ENCODE peak calls at places on chromosomes 1 and 21, in four cellular contexts. M is fibroblast of villous mesenchyme, U is body of pancreas, H is skeletal muscle cell. N is an unnamed sample.

GRCh38 chr1:37478451-37478871 is 4.1 kb downstream of the ZC3H12A start:
- DNase-seq in M (no peak), U (peak; percentile 21), H (no peak), N (peak; percentile 70)

GRCh38 chr1:93567255-93567918 is 114.2 kb downstream of the BCAR3 start:
- DNase-seq in M (peak; percentile 96), U (no peak), H (peak; percentile 69), N (peak; percentile 76)

GRCh38 chr1:147494998-147495580 is 46.2 kb upstream of the BCL9 start:
- DNase-seq in M (peak; percentile 79), U (peak; percentile 76), H (peak; percentile 36), N (peak; percentile 75)

GRCh38 chr1:191671236-191671635 is 487.0 kb upstream of the RGS18 start:
- DNase-seq in M (no peak), U (no peak), H (peak; percentile 29), N (no peak)

GRCh38 chr1:204927673-204928641 is 57.3 kb downstream of the NFASC start:
- DNase-seq in M (no peak), U (no peak), H (no peak), N (no peak)

GRCh38 chr1:197222025-197222685 is 45.9 kb upstream of the CRB1 start:
- DNase-seq in M (no peak), U (peak; percentile 32), H (no peak), N (no peak)

GRCh38 chr1:43994794-43995790 is 3.7 kb downstream of the CCDC24 start:
- DNase-seq in M (peak; percentile 30), U (no peak), H (no peak), N (peak; percentile 22)

GRCh38 chr1:92749024-92749634 is 35.8 kb downstream of the EVI5 start:
- DNase-seq in M (peak; percentile 75), U (peak; percentile 56), H (peak; percentile 14), N (peak; percentile 78)

GRCh38 chr21:40445349-40445921 is 401.5 kb downstream of the DSCAM start:
- DNase-seq in M (no peak), U (no peak), H (no peak), N (no peak)

GRCh38 chr1:160217466-160218165 is 12.4 kb downstream of the PEA15 start:
- DNase-seq in M (no peak), U (peak; percentile 40), H (no peak), N (peak; percentile 19)

GRCh38 chr1:60866251-60866650 is 216.1 kb upstream of the NFIA start:
- DNase-seq in M (no peak), U (no peak), H (no peak), N (no peak)

GRCh38 chr21:38930838-38931237 is 125.1 kb downstream of the ETS2 start:
- DNase-seq in M (peak; percentile 94), U (no peak), H (peak; percentile 62), N (peak; percentile 72)

GRCh38 chr1:67935560-67935959 is 102.3 kb upstream of the GNG12 start:
- DNase-seq in M (no peak), U (no peak), H (no peak), N (no peak)

GRCh38 chr1:208335386-208335785 is 91.2 kb upstream of the PLXNA2 start:
- DNase-seq in M (no peak), U (no peak), H (no peak), N (no peak)

GRCh38 chr1:246383791-246384190 is 123.3 kb downstream of the SMYD3 start:
- DNase-seq in M (no peak), U (no peak), H (no peak), N (no peak)

GRCh38 chr1:11521605-11522399 is 42.8 kb downstream of the DISP3 start:
- DNase-seq in M (no peak), U (no peak), H (no peak), N (no peak)

GRCh38 chr1:41482001-41482765 is 2.3 kb downstream of the EDN2 start:
- DNase-seq in M (no peak), U (peak; percentile 94), H (no peak), N (no peak)

GRCh38 chr1:20233866-20234265 is 47.5 kb upstream of the PLA2G2C start:
- DNase-seq in M (no peak), U (no peak), H (no peak), N (no peak)

GRCh38 chr1:10694274-10694632 is 102.2 kb downstream of the CASZ1 start:
- DNase-seq in M (peak; percentile 12), U (no peak), H (no peak), N (no peak)

GRCh38 chr1:21616372-21616771 is 52.8 kb downstream of the RAP1GAP start:
- DNase-seq in M (no peak), U (peak; percentile 49), H (no peak), N (no peak)

DNA sequence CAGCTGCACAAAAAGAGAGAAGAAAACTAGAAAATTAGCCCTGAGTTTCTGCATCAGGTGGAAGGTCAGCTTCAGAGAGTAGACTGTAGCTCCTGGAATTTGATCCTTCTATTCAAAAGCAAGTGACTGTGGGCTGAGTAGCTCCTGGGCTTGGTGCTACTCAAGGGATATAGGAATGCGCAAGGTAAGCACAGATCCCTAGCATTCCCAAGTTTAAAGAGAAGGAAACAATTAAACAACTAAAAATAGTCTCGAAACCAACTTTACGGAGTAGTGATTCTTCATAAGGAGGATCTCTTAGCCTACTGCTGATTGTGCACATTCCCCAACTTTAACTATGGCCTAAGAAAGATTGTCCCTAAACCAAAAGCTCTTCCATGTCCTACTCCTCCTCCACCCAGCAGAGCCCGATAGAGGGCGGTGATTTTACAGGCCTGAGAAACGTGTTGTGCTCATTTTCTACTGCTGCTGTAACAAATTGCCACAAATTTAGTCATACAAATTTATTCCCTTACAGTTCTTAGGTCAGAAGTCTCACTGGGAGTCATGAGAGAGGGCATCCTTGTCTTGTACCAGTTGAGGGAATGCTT is 226.5 kb upstream of the CAMK1G start:
- DNase-seq in M (no peak), U (no peak), H (no peak), N (no peak)
- H3K4me3 ChIP-seq in M (no peak overlapping the region), U (no peak overlapping the region), H (no peak overlapping the region), N (no peak overlapping the region)

GRCh38 chr1:153944822-153945117 is 1.7 kb downstream of the DENND4B start:
- DNase-seq in M (no peak), U (no peak), H (no peak), N (no peak)
- H3K4me3 ChIP-seq in M (peak overlapping the region; percentile 76), U (no peak overlapping the region), H (peak overlapping the region; percentile 83), N (peak overlapping the region; percentile 85)

DNA sequence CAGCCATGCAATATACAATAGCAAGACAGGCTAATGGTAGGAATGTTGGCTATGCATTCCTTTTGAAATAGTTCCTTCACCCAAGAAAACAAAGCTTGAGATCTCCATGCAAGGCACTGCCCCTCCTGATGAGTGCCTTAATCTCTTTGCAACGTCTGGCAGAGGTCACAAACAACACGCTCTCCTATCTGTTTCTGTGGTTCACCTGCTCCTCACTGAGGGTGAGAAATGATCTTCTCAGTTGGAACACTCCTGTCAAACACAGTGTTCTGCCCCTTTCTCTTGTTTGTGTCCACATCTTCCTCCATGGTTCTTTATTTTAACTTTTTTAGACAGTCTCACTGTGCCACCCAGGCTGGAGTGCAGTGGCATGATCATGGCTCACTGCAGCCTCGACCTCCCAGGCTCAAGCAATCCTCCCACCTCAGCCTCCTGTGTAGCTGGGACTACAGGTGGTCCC is 21.2 kb upstream of the XPR1 start:
- DNase-seq in M (no peak), U (no peak), H (no peak), N (no peak)
- H3K4me3 ChIP-seq in M (no peak overlapping the region), U (no peak overlapping the region), H (no peak overlapping the region), N (no peak overlapping the region)

DNA sequence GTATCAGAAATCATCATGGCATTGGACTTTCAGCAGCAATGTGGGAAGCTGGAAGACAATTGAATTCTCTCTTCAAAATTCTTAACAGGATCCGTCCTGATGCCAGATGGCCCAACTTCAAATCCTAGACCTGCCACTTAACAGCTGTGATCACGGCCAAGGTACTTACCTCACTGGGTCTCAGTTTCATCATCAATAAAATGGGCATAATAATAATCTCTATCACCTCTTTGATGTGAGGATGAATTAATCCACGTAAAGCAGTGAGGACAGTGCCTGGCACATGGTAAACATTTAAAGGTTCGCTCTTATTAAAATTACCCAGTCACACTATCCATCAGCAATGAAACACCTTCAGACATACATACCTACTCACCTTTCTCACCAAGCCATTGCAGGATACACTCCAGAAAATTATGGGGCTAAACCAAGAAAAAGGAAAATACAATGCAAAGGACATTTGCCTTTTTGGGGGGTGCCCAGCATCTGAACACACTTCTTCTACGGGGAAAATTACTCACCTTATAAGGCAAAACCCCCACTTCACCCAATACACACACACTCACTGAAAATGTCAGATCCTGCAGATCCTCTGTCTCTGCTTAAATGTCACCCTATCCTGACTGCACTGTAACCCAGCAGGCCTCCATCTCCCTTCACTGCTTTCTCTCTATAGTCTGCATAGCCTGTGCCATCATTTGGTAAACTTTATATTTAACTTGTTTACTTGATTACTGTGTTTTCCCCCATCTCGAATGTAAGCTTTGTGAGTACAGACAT is 21.7 kb downstream of the GLIS1 start:
- DNase-seq in M (no peak), U (no peak), H (no peak), N (no peak)
- H3K4me3 ChIP-seq in M (no peak overlapping the region), U (no peak overlapping the region), H (no peak overlapping the region), N (no peak overlapping the region)

DNA sequence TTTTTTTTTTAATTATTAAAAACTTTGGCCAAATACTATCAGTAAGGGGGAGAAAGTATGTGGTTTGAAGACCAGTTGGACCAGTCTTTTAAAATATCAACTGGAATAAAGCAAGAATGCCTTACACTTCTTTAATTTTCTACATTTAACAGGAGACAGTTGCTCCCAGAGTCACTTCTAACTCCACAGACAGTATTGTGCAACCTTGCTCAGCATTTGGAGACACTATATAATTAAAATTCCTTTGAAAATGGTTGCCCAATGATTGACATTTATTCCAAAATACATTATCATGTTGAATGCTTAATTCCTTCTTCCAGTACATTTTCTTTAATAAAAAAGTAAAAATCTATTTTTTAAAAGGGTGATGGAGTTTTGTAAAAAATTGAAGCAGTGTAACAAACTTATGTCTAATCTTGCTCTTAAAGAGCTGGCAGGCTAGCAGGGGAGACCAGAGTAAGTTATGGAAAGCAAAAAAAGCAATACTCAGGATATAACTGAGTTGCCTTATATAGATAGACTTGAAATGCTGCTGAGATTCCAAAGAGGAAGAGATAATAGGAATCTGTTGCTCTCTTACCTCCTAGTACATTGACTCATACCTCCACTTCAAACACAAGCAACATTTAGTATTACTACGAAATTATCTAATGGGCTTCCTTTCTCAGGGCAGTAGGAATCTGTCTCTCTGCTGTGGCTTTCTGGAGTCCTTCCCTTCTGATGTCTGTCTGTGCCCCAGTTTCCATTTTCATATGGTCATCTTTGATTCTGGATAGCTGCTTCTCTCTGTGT is 69.7 kb upstream of the RGL1 start:
- DNase-seq in M (peak; percentile 59), U (no peak), H (no peak), N (peak; percentile 16)
- H3K4me3 ChIP-seq in M (no peak overlapping the region), U (no peak overlapping the region), H (no peak overlapping the region), N (no peak overlapping the region)